ENCODE peak calls at places on chromosome 13, in six cellular contexts. L is OCI-LY7, K is breast epithelium, N is stomach, X is body of pancreas, M is heart right ventricle. O is an unnamed sample.
A peak's percentile ranks its signal among the peaks of the same experiment; 100 is the strongest.

GRCh38 chr13:41034862-41035261 is 15.7 kb upstream of the ELF1 start:
- DNase-seq in X (no peak), N (no peak), M (no peak), K (no peak), L (no peak), O (no peak)

GRCh38 chr13:44425041-44425814 is 51.6 kb downstream of the SERP2 start:
- DNase-seq in N (no peak), X (no peak), L (no peak), K (no peak), M (no peak), O (no peak)

GRCh38 chr13:112442483-112443090 is 66.4 kb downstream of the SPACA7 start:
- DNase-seq in M (no peak), L (no peak), X (no peak), K (no peak), N (no peak), O (no peak)

GRCh38 chr13:96091932-96092253 is 2.0 kb downstream of the HS6ST3 start:
- DNase-seq in K (no peak), M (no peak), N (no peak), X (no peak), L (no peak), O (no peak)

GRCh38 chr13:72541674-72542073 is 185.8 kb downstream of the MZT1 start:
- DNase-seq in L (no peak), N (no peak), M (no peak), X (no peak), K (no peak), O (no peak)

GRCh38 chr13:46593403-46593802 is 40.4 kb downstream of the LRCH1 start:
- DNase-seq in L (peak; percentile 62), X (no peak), M (no peak), N (no peak), K (no peak), O (no peak)

GRCh38 chr13:39073983-39074382 is 35.7 kb downstream of the NHLRC3 start:
- DNase-seq in L (no peak), K (no peak), M (no peak), X (no peak), N (no peak), O (no peak)

GRCh38 chr13:27775943-27776342 is 16.3 kb upstream of the GSX1 start:
- DNase-seq in M (no peak), X (no peak), N (no peak), K (no peak), L (no peak), O (no peak)

GRCh38 chr13:32340917-32341316 is 25.6 kb downstream of the BRCA2 start:
- DNase-seq in L (no peak), X (no peak), N (no peak), K (no peak), M (no peak), O (no peak)

DNA sequence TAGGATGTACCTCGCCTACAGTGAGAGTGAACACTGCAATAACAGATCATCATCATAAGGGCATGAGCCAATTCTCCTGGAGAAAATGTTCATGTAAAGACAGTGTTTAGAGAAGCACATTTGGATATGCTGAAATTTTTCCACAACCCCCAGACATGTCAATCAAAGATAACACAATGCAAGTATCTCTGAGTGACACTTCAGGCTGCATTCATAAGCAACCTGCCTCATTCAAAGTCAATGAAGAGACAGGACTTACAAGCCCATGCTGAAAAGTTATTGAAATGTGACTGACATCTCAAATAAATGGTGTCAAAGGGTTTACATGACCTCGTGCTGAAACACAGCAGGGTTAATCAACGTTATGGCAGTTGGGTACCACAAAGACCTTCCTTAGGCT is 102.0 kb downstream of the PCDH9 start:
- DNase-seq in K (no peak), L (no peak), X (no peak), N (no peak), M (no peak), O (no peak)
- H3K27ac ChIP-seq in K (no peak overlapping the region), L (no peak overlapping the region), X (no peak overlapping the region), N (no peak overlapping the region), M (no peak overlapping the region), O (no peak overlapping the region)

GRCh38 chr13:29110003-29110402 is 289.9 kb downstream of the MTUS2 start:
- DNase-seq in X (no peak), M (no peak), K (no peak), L (no peak), N (no peak), O (no peak)
- H3K4me3 ChIP-seq in X (no peak overlapping the region), M (no peak overlapping the region), K (no peak overlapping the region), L (no peak overlapping the region), N (no peak overlapping the region), O (peak overlapping the region; percentile 17)

GRCh38 chr13:97226013-97226412 is 3.9 kb downstream of the MBNL2 start:
- DNase-seq in M (no peak), X (peak; percentile 53), N (no peak), L (peak; percentile 11), K (no peak), O (no peak)
- H3K4me1 ChIP-seq in M (peaks cover 68% of the 10 kb centered on the region), X (peaks cover 63% of the 10 kb centered on the region), N (peaks cover 45% of the 10 kb centered on the region), L (peaks cover 39% of the 10 kb centered on the region), K (peaks cover 8% of the 10 kb centered on the region), O (peaks cover 89% of the 10 kb centered on the region)

DNA sequence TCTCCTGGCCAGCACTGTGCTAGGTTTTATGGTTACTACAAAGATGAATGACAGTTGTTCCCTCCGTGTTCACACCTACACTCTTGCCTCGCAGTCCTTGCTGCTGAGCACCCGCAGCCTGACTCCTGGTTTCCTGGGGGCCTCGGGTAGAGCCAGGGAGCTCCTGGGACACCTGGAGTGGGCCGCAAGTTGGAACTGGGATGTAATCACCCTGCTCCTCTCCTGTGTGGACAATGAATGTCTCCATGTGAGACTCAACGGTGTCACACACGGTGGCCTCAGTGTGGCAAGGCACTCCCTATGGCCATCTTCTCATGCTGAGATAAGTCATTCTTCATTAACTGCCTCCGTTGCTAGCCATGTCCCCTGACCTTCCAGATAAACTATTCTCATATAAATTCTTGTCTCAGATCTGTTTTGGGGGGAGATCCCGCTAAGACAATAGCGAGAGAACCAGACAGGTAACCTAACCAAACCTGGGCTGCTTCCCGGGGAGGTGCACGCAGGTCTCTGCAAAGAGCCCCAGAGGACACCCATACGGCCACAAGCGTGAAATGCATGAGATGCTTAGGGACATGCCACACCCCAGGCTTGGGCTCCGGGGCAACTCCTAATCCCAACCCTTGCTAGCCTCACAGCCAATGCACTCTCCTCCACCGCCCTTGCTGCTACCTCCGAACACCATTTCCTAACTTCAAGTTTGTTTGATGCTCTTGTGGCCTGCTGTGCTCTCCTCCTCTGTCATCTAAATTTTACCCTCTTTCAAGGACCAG is 87.2 kb upstream of the IRS2 start:
- DNase-seq in L (no peak), M (no peak), K (no peak), X (no peak), N (no peak), O (no peak)
- H3K27ac ChIP-seq in L (no peak overlapping the region), M (peak overlapping the region; percentile 75), K (no peak overlapping the region), X (no peak overlapping the region), N (no peak overlapping the region), O (peak overlapping the region; percentile 72)

GRCh38 chr13:21074601-21075302 is 13.4 kb upstream of the LATS2 start:
- DNase-seq in K (no peak), N (no peak), M (peak; percentile 32), X (peak; percentile 35), L (no peak), O (peak; percentile 49)
- H3K4me3 ChIP-seq in K (peak overlapping the region; percentile 48), N (peak overlapping the region; percentile 57), M (peak overlapping the region; percentile 71), X (no peak overlapping the region), L (no peak overlapping the region), O (peak overlapping the region; percentile 74)

GRCh38 chr13:113996912-113997745 is 23.3 kb upstream of the C13orf46 start:
- DNase-seq in M (no peak), K (no peak), L (no peak), N (no peak), X (no peak), O (no peak)
- H3K4me1 ChIP-seq in M (no peaks in the 10 kb centered on the region), K (no peaks in the 10 kb centered on the region), L (no peaks in the 10 kb centered on the region), N (no peaks in the 10 kb centered on the region), X (no peaks in the 10 kb centered on the region), O (peaks cover 18% of the 10 kb centered on the region)

GRCh38 chr13:90308249-90308648 is 1039.2 kb upstream of the MIR17HG start:
- DNase-seq in M (no peak), K (no peak), L (no peak), X (no peak), N (no peak), O (no peak)

GRCh38 chr13:90302113-90302512 is 1045.4 kb upstream of the MIR17HG start:
- DNase-seq in K (no peak), L (no peak), M (no peak), N (no peak), X (no peak), O (no peak)

GRCh38 chr13:90307136-90307535 is 1040.4 kb upstream of the MIR17HG start:
- DNase-seq in X (no peak), L (no peak), M (no peak), K (no peak), N (no peak), O (no peak)

GRCh38 chr13:90300015-90300414 is 1047.5 kb upstream of the MIR17HG start:
- DNase-seq in K (no peak), X (no peak), M (no peak), N (no peak), L (no peak), O (no peak)

DNA sequence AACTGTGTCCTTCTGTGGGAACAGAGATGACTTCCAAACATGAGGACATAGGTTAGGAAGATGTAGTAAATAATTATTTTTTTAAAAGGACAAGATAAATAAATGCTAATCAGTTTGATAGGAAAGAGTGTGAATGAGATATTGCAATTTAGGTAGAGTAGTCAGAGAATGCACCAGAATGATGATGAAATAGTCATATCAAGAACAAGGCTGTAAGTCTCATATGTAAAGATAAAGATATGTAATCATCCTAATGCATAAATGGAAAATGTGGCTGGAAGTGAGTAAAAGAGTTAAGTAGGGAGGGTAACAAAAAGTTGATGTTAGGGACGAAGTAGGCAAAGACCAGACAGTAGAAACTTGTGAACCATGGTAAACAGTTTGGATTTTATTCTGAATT is 1041.7 kb upstream of the MIR17HG start:
- DNase-seq in M (no peak), N (no peak), X (no peak), L (no peak), K (no peak), O (no peak)
- H3K27ac ChIP-seq in M (no peak overlapping the region), N (no peak overlapping the region), X (no peak overlapping the region), L (no peak overlapping the region), K (no peak overlapping the region), O (no peak overlapping the region)

DNA sequence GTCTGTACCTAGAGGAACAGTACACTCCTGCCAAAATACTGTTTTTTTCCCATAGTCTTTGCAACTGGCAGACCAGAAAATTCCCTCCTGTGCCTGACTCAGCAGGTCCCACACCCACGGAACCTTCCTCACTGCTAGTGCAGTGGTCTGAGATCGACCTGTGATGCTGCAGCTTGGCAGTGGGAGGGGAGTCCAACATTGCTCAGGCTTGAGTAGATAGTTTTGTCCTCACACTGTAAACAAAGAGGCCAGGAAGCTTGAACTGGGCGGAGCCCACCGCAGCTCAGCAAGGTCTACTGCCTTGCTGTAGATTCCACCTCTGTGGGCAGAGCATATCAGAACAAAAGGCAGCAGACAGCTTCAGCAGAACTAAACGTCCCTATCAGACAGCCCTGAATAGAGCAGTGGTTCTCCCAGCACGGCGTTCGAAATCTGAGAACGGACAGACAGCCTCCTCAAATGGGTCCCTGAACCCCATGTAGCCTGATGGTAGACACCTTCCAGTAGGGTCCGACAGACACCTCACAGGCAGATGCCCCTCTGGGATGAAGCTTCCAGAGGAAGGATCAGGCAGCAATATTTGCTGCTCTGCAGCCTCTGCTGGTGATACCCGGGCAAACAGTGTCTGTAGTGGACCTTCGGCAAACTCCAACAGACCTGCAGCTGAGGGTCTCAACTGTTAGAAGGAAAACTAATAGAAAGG is 92.7 kb downstream of the SUCLA2 start:
- DNase-seq in K (no peak), X (no peak), N (no peak), M (no peak), L (no peak), O (no peak)
- H3K4me3 ChIP-seq in K (no peak overlapping the region), X (no peak overlapping the region), N (no peak overlapping the region), M (no peak overlapping the region), L (no peak overlapping the region), O (no peak overlapping the region)